ENCODE peak calls at places on chromosomes 13 and 19, in eight cellular contexts. G is cardiac muscle cell, O is body of pancreas, W is uterus, I is GM12865, Z is GM23338, Y is cardiac fibroblast, Q is heart right ventricle. S is an unnamed sample.

GRCh38 chr13:93867481-93867880 is 612.0 kb downstream of the DCT start:
- DNase-seq in W (no peak), O (no peak), I (no peak), Y (no peak), G (no peak), Q (no peak), Z (no peak), S (no peak)

GRCh38 chr19:1650627-1651009 is 1.8 kb downstream of the TCF3 start:
- DNase-seq in G (peak), W (no peak), I (peak), Q (no peak), Y (peak), O (no peak), Z (peak), S (no peak)

GRCh38 chr19:2253106-2254051 is 2.8 kb downstream of the JSRP1 start:
- DNase-seq in Q (no peak), O (no peak), Y (no peak), Z (peak), G (no peak), W (no peak), I (peak), S (no peak)

GRCh38 chr13:41465215-41465907 is 8.0 kb downstream of the RGCC start:
- DNase-seq in O (peak), Y (peak), I (peak), Q (peak), G (peak), Z (no peak), W (no peak), S (peak)

GRCh38 chr13:43730642-43731041 is 56.1 kb downstream of the ENOX1 start:
- DNase-seq in Q (peak), W (no peak), Z (no peak), Y (peak), G (peak), O (peak), I (no peak), S (no peak)

GRCh38 chr19:2695288-2695866 is 7.1 kb downstream of the GNG7 start:
- DNase-seq in W (no peak), Y (no peak), Q (peak), Z (no peak), I (no peak), O (peak), G (peak), S (no peak)

GRCh38 chr19:40279120-40279551 is 6.0 kb downstream of the AKT2 start:
- DNase-seq in Q (peak), O (peak), Z (no peak), Y (peak), G (peak), I (peak), W (peak), S (no peak)

GRCh38 chr13:90803210-90803609 is 544.3 kb upstream of the MIR17HG start:
- DNase-seq in W (no peak), Z (no peak), G (no peak), Q (no peak), O (no peak), Y (no peak), I (no peak), S (no peak)

GRCh38 chr13:49935171-49936084 is 712 bp downstream of the SPRYD7 start:
- DNase-seq in Y (peak), W (no peak), Z (peak), Q (peak), O (no peak), I (peak), G (peak), S (no peak)

GRCh38 chr13:29067306-29067945 is 247.3 kb downstream of the MTUS2 start:
- DNase-seq in W (no peak), Y (no peak), I (no peak), Q (no peak), Z (no peak), O (no peak), G (no peak), S (no peak)

GRCh38 chr19:8340341-8341096 is 2.5 kb downstream of the KANK3 start:
- DNase-seq in G (peak), Z (peak), I (no peak), O (peak), W (peak), Q (peak), Y (peak), S (no peak)

GRCh38 chr19:54462713-54463530 is 656 bp downstream of the LENG9 start:
- DNase-seq in Y (peak), W (peak), Q (peak), Z (peak), G (peak), I (peak), O (peak), S (peak)

GRCh38 chr19:43618921-43619261 is 538 bp downstream of the ZNF428 start:
- DNase-seq in Q (no peak), W (no peak), O (no peak), Y (no peak), Z (no peak), I (peak), G (peak), S (no peak)

DNA sequence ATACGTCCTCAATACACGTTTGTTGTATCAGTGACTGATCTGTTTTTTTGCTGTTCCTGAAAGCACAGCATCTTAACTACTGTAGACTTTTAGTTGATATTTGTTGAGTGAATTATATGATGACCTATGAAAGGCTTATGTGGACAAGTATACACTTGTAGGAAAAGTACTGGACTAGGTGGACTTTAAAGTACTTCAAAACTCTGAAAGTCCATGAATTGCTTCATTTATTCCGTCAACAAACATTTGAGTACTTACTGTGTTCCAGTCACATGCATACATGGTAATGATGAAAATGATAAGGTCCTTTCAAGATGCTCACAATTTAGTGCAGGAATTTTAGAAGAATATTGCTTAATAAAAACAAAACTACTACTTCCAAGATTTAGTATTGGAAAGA is 3.1 kb downstream of the WDFY2 start:
- DNase-seq in Z (no peak), O (no peak), Q (no peak), Y (no peak), G (no peak), I (no peak), W (no peak), S (no peak)
- H3K4me3 ChIP-seq in Z (peak), O (no peak), Q (no peak), Y (no peak), G (no peak), I (no peak), W (no peak), S (no peak)

DNA sequence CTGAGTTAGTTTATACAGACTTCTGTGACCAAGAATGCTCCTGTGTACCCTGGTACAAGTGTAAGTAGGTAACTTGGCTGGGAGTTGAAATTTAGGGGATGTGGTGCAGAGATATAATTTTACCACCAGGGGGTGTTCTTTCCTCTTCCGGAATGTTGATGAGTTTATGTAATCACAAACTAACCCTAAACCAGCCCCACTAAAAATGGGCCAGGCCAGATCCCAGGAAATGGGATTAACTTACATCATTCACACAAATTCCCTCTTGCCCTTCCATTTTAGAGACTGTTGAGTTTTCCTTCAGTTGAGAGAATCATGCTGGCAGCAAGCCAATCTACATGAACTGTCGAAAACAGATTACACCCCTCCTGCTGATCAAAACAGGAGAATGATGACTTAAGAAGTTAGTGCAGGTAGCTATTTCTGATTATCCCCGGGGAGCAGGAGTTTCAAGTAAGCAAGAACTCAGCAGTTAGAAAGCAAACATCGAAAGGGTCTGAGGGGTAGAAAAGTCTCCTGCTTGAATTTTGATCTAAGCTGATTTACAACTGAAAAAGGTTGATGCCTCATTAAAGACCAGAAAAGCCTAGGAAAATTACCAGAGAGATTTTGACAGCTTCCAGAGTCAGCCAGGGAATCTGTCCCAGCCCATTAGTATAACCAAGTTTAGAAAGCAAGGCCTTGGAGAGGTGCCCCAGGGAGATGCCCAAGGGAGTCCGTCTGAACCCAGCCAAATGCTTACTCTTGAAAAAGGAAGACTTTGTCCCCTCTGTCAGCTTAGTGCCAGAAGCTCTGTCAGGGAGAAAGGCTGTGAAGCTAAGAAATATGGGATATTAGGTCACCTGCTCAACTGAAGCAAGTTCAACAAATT is 32.3 kb upstream of the MED4 start:
- DNase-seq in Q (peak), Y (peak), I (peak), G (peak), O (peak), Z (peak), W (peak), S (no peak)
- H3K4me3 ChIP-seq in Q (no peak), Y (no peak), I (no peak), G (no peak), O (no peak), Z (no peak), W (no peak), S (peak)

DNA sequence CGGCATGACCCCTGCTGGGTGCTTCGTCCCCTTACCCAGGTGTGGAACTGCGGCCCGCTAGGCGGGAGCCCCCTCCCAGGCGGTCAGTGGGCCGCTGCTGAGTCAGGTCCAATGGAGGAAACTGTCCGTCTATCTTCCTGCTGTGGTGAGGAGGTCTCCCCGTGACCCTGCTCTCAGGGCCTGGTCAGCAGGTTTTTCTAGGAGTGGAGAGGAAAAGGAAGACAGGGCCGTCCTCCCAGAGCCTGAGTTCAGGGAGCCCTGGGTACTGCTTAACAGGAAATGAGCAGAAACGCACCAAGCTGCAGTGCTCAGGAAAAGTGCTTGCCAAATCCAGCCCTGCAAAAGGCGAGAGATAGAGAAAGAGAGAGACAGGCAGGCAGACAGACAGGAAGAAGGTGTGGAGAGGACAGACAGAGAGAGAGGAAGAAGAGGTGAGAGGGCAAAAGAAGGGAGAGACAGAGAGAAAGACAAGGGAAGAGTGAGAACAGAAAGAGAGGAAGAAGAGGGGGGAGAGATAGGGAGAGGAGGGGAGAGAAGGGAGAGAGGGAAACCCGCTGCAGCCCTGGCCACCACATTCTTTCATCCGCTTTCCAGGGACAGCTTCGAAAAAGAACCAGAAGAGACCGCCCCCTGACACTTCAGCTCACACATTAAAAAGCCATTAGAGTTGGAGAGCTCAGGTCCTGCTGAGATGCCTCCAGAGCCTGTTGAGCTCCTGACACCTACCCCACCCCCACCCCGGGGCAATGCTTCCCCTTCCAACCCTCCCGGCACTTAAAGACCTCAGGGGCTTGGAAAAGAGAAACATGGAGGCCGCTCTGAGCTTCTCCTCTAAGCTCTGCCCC is 10.1 kb downstream of the SH3GL1 start:
- DNase-seq in O (peak), Y (peak), Z (peak), I (no peak), W (no peak), Q (peak), G (peak), S (no peak)
- H3K4me3 ChIP-seq in O (no peak), Y (peak), Z (peak), I (no peak), W (no peak), Q (peak), G (peak), S (no peak)

GRCh38 chr19:29945433-29945832 is 3.4 kb downstream of the URI1 start:
- DNase-seq in Z (no peak), G (no peak), I (no peak), O (no peak), Y (no peak), Q (no peak), W (no peak), S (no peak)

GRCh38 chr19:29943615-29944014 is 1.6 kb downstream of the URI1 start:
- DNase-seq in W (no peak), G (no peak), Q (no peak), Y (no peak), O (no peak), I (no peak), Z (no peak), S (no peak)

GRCh38 chr19:29945017-29945416 is 3.0 kb downstream of the URI1 start:
- DNase-seq in Y (no peak), I (no peak), O (no peak), Q (no peak), G (no peak), W (no peak), Z (no peak), S (no peak)

GRCh38 chr19:29942404-29943261 is 594 bp downstream of the URI1 start:
- DNase-seq in W (peak), Q (peak), Z (peak), O (peak), G (peak), Y (peak), I (peak), S (peak)

GRCh38 chr19:29944415-29945012 is 2.5 kb downstream of the URI1 start:
- DNase-seq in I (peak), Y (no peak), Q (no peak), W (no peak), O (no peak), G (no peak), Z (no peak), S (no peak)
- H3K4me3 ChIP-seq in I (peak), Y (no peak), Q (no peak), W (peak), O (no peak), G (no peak), Z (no peak), S (peak)

S was measured in ascending aorta.